ENCODE peak calls at places on chromosomes 7 and 10, in seven cellular contexts. P is gastrocnemius medialis, L is H54, F is K562, W is A549, B is prostate gland, M is vagina. S is an unnamed sample.

GRCh38 chr10:79131730-79132644 is 63.2 kb downstream of the ZMIZ1 start:
- DNase-seq in L (no peak), M (no peak), P (no peak), B (no peak), F (no peak), W (no peak), S (no peak)

GRCh38 chr7:22452142-22452763 is 47.7 kb downstream of the STEAP1B start:
- DNase-seq in P (peak; percentile 18), L (peak; percentile 60), B (peak; percentile 43), F (peak; percentile 67), W (peak; percentile 31), M (no peak), S (peak; percentile 45)

GRCh38 chr7:36115448-36116321 is 37.4 kb upstream of the EEPD1 start:
- DNase-seq in B (no peak), P (peak; percentile 59), W (peak; percentile 95), F (no peak), L (peak; percentile 94), M (no peak), S (no peak)

GRCh38 chr7:50069613-50070012 is 23.4 kb downstream of the ZPBP start:
- DNase-seq in P (no peak), M (no peak), B (peak; percentile 28), F (no peak), L (peak; percentile 12), W (no peak), S (no peak)

GRCh38 chr10:21364196-21365114 is 161.0 kb downstream of the SKIDA1 start:
- DNase-seq in F (no peak), L (peak; percentile 46), W (peak; percentile 99), P (no peak), B (no peak), M (no peak), S (no peak)

GRCh38 chr10:31018977-31019376 is 12.7 kb downstream of the ZNF438 start:
- DNase-seq in M (no peak), F (no peak), P (no peak), L (no peak), B (no peak), W (no peak), S (no peak)

GRCh38 chr10:68550747-68551411 is 9.3 kb upstream of the TET1 start:
- DNase-seq in L (peak; percentile 65), M (no peak), F (peak; percentile 72), P (peak; percentile 35), B (peak; percentile 38), W (peak; percentile 86), S (peak; percentile 70)

GRCh38 chr10:97891497-97892167 is 42.0 kb downstream of the GOLGA7B start:
- DNase-seq in M (no peak), F (peak; percentile 22), B (no peak), L (no peak), W (no peak), P (no peak), S (no peak)

GRCh38 chr10:73717564-73717963 is 19.7 kb upstream of the AGAP5 start:
- DNase-seq in M (no peak), W (no peak), P (no peak), L (no peak), B (no peak), F (no peak), S (no peak)

GRCh38 chr10:77332256-77332655 is 305.4 kb downstream of the KCNMA1 start:
- DNase-seq in L (no peak), P (no peak), F (no peak), B (no peak), M (no peak), W (no peak), S (no peak)

GRCh38 chr7:12979181-12979580 is 291.7 kb downstream of the ARL4A start:
- DNase-seq in W (peak; percentile 11), P (no peak), B (no peak), L (no peak), M (no peak), F (no peak), S (no peak)

GRCh38 chr7:27928001-27928400 is 188.0 kb downstream of the TAX1BP1 start:
- DNase-seq in F (no peak), M (no peak), W (no peak), P (no peak), L (no peak), B (no peak), S (no peak)

GRCh38 chr7:27929127-27929526 is 189.2 kb downstream of the TAX1BP1 start:
- DNase-seq in B (no peak), M (no peak), L (no peak), F (no peak), P (no peak), W (no peak), S (no peak)

GRCh38 chr7:27925573-27926201 is 185.7 kb downstream of the TAX1BP1 start:
- DNase-seq in M (no peak), L (no peak), B (no peak), W (no peak), P (no peak), F (no peak), S (no peak)

GRCh38 chr7:27933691-27934565 is 194.0 kb downstream of the TAX1BP1 start:
- DNase-seq in F (no peak), L (peak; percentile 26), W (no peak), M (no peak), P (no peak), B (no peak), S (no peak)

DNA sequence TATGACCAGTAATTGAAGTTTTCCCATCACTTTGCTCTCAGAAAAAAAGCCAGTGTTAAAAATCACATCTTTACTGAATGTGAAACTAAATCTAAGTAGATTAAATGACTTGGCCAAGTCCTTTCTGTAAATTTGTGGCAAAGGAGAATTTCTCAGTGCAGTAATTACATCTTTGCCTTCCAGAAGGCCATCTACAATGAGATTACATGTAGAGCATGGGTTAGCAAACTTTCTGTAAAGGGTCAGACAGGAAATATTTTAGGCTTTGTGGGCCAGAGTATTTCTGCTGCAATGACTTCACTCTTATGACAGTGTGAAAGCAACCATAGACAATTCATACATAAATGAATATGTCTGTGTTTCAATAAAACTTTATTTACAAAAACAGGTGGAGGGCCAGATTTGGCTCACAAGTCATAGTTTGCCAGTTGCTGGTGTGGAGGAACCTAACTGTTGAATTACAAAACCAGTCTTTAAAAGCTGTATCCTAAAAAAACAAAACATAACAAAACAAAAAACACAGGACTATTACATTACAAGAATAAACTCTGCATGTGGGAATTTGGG is 191.0 kb downstream of the TAX1BP1 start:
- DNase-seq in W (no peak), F (no peak), B (no peak), L (no peak), M (no peak), P (no peak), S (no peak)
- TF ChIP-seq POLR2A in W (no peak), F (no peak), B (no peak), L (no peak), M (no peak), P (no peak), S (no peak)

GRCh38 chr7:70712942-70713341 is 419.0 kb upstream of the GALNT17 start:
- DNase-seq in B (peak; percentile 81), L (no peak), P (peak; percentile 89), W (no peak), M (no peak), F (no peak), S (no peak)

GRCh38 chr7:70707823-70708243 is 424.1 kb upstream of the GALNT17 start:
- DNase-seq in F (no peak), W (no peak), P (no peak), M (no peak), L (no peak), B (no peak), S (no peak)

GRCh38 chr7:70711441-70711840 is 420.5 kb upstream of the GALNT17 start:
- DNase-seq in P (no peak), W (no peak), M (no peak), L (no peak), F (no peak), B (no peak), S (no peak)

GRCh38 chr7:70710011-70710480 is 421.9 kb upstream of the GALNT17 start:
- DNase-seq in W (peak; percentile 24), B (peak; percentile 54), P (peak; percentile 44), F (no peak), L (peak; percentile 65), M (no peak), S (no peak)

DNA sequence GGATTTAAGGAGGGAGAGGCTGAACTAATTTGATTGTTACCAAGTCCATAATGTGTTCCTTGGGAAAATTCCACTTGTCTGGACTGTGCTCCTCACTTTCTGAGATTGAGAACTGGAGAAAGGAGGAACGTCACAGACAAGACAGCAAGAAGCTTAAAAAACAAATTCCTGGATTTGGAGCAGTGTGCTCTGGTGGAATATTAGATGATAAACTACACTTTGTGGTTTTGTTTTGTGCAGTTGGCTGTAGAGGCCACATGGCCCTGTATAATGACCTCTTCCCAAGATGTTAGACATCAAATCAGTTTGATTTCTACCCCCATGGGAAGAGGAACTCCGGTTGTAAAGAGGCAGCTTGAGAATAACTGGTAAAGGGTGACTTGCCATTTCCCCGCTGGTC is 421.3 kb upstream of the GALNT17 start:
- DNase-seq in L (no peak), B (no peak), M (no peak), F (no peak), P (no peak), W (no peak), S (no peak)
- TF ChIP-seq POLR2A in L (no peak), B (no peak), M (no peak), F (no peak), P (no peak), W (no peak), S (no peak)

DNA sequence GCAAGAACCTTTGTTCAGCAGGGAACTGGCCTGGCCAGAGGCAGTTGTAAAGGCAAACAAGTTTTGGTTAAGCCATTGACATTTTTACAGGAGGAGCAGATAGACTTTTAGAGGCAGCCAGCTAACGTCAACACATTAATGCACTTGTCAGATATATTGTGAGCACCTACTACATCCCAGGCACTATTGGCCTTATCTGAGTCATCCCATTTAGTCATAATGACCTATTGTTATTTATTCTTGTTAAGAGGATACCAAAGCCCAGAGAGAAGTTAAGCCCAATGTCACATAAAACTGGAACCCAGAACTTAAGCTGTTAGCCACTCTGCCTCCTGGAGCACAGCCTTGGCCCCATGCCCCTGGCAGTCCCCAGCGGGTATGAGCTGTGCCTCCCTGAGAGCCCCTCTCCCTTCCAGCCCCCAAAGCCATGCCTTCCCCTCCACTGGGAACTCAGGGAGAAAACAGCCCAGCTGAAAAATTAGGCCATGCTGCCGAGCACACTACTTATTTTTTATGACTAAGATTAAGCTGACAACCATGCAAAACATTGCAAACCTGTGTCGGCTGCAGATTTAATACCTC is 32.7 kb upstream of the TRIM8 start:
- DNase-seq in L (peak; percentile 53), W (no peak), F (no peak), B (no peak), P (no peak), M (no peak), S (no peak)
- TF ChIP-seq POLR2A in L (no peak), W (no peak), F (no peak), B (no peak), P (no peak), M (no peak), S (no peak)

GRCh38 chr7:102467581-102468415 is 3.0 kb downstream of the LRWD1 start:
- DNase-seq in L (no peak), F (no peak), B (no peak), P (no peak), W (no peak), M (no peak), S (no peak)

GRCh38 chr7:102468416-102469350 is 3.9 kb downstream of the LRWD1 start:
- DNase-seq in W (no peak), B (no peak), F (no peak), P (peak; percentile 20), M (no peak), L (no peak), S (no peak)

GRCh38 chr7:102463841-102464576 is 654 bp downstream of the ALKBH4 start:
- DNase-seq in W (no peak), B (no peak), M (no peak), L (no peak), P (no peak), F (no peak), S (peak; percentile 55)

GRCh38 chr7:102466097-102466496 is 1.3 kb downstream of the LRWD1 start:
- DNase-seq in F (no peak), M (no peak), P (no peak), L (no peak), W (no peak), B (no peak), S (no peak)

GRCh38 chr7:102464577-102465280 is at the start of the genes ALKBH4 and LRWD1:
- DNase-seq in B (peak; percentile 91), W (peak; percentile 89), P (peak; percentile 94), L (peak; percentile 98), F (peak; percentile 100), M (no peak), S (peak; percentile 97)
- TF ChIP-seq POLR2A in B (peak; percentile 50), W (peak; percentile 88), P (peak; percentile 60), L (peak; percentile 97), F (peak; percentile 86), M (no peak), S (peak; percentile 70)

S was measured in erythroblast.